ENCODE peak calls at places on chromosomes 7 and 10, in ten cellular contexts. J, S, M, C, G, D, U, R, V and O are unnamed samples.

GRCh38 chr7:68706291-68706690 is 892.0 kb upstream of the AUTS2 start:
- DNase-seq in J (no peak), S (peak), M (no peak), C (no peak), G (no peak), D (no peak), U (no peak), R (peak), V (no peak), O (no peak)

GRCh38 chr7:84633-85020 is 107.7 kb upstream of the FAM20C start:
- DNase-seq in J (no peak), S (no peak), M (no peak), C (no peak), G (no peak), D (no peak), U (no peak), R (no peak), V (no peak), O (no peak)

GRCh38 chr7:90409667-90410066 is 6.4 kb downstream of the CLDN12 start:
- DNase-seq in J (no peak), S (no peak), M (no peak), C (no peak), G (no peak), D (no peak), U (no peak), R (no peak), V (no peak), O (no peak)

GRCh38 chr10:110118891-110119621 is 88.3 kb upstream of the MXI1 start:
- DNase-seq in J (no peak), S (no peak), M (no peak), C (no peak), G (no peak), D (no peak), U (no peak), R (no peak), V (no peak), O (no peak)

GRCh38 chr10:99530108-99531025 is 2.4 kb upstream of the NKX2-3 start:
- DNase-seq in J (no peak), S (no peak), M (no peak), C (no peak), G (no peak), D (no peak), U (no peak), R (no peak), V (no peak), O (no peak)

GRCh38 chr10:73796766-73797165 is 11.4 kb downstream of the ZSWIM8 start:
- DNase-seq in J (no peak), S (no peak), M (no peak), C (no peak), G (no peak), D (peak), U (no peak), R (no peak), V (no peak), O (no peak)

GRCh38 chr7:151442776-151443496 is 3.0 kb upstream of the CRYGN start:
- DNase-seq in J (no peak), S (no peak), M (no peak), C (no peak), G (no peak), D (no peak), U (no peak), R (no peak), V (no peak), O (no peak)

GRCh38 chr10:44016589-44017482 is 368.1 kb downstream of the CXCL12 start:
- DNase-seq in J (no peak), S (no peak), M (no peak), C (no peak), G (no peak), D (no peak), U (no peak), R (no peak), V (peak), O (no peak)

GRCh38 chr10:58266003-58266825 is 1.5 kb downstream of the IPMK start:
- DNase-seq in J (no peak), S (peak), M (peak), C (no peak), G (peak), D (no peak), U (no peak), R (no peak), V (peak), O (no peak)

GRCh38 chr10:100350914-100351485 is 4.0 kb downstream of the SCD start:
- DNase-seq in J (no peak), S (no peak), M (no peak), C (no peak), G (no peak), D (no peak), U (no peak), R (no peak), V (no peak), O (no peak)

GRCh38 chr7:10860516-10860915 is 113.2 kb upstream of the PHF14 start:
- DNase-seq in J (no peak), S (no peak), M (no peak), C (no peak), G (no peak), D (no peak), U (no peak), R (no peak), V (no peak), O (no peak)

GRCh38 chr10:44647877-44648542 is 263.1 kb upstream of the CXCL12 start:
- DNase-seq in J (no peak), S (peak), M (no peak), C (no peak), G (no peak), D (peak), U (peak), R (peak), V (no peak), O (no peak)

GRCh38 chr10:106711313-106711906 is 453.1 kb downstream of the SORCS1 start:
- DNase-seq in J (no peak), S (no peak), M (no peak), C (peak), G (peak), D (peak), U (peak), R (peak), V (no peak), O (peak)

GRCh38 chr7:157320607-157320979 is 16.2 kb upstream of the DNAJB6 start:
- DNase-seq in J (no peak), S (peak), M (no peak), C (no peak), G (no peak), D (no peak), U (no peak), R (no peak), V (no peak), O (no peak)

GRCh38 chr7:64908358-64908757 is 5.3 kb downstream of the ZNF273 start:
- DNase-seq in J (no peak), S (no peak), M (no peak), C (no peak), G (no peak), D (no peak), U (no peak), R (no peak), V (no peak), O (no peak)

GRCh38 chr7:142012825-142013506 is 17.3 kb downstream of the MGAM start:
- DNase-seq in J (no peak), S (no peak), M (no peak), C (no peak), G (peak), D (no peak), U (no peak), R (no peak), V (no peak), O (no peak)

GRCh38 chr7:767941-768729 is 41.1 kb upstream of the PRKAR1B start:
- DNase-seq in J (no peak), S (peak), M (no peak), C (no peak), G (no peak), D (peak), U (peak), R (peak), V (peak), O (peak)